ENCODE peak calls at places on chromosomes 13 and 19, in eight cellular contexts. J, F, U, B, D, W, Y and Z are unnamed samples.

GRCh38 chr13:75836441-75836840 is 200.3 kb downstream of the LMO7 start:
- DNase-seq in J (no peak), F (no peak), U (no peak), B (no peak), D (no peak), W (no peak), Y (no peak), Z (no peak)

GRCh38 chr13:36752673-36753072 is 66.3 kb upstream of the RFXAP start:
- DNase-seq in J (no peak), F (peak; percentile 10), U (no peak), B (no peak), D (no peak), W (no peak), Y (no peak), Z (no peak)

GRCh38 chr19:3613765-3614661 is 7.3 kb upstream of the TBXA2R start:
- DNase-seq in J (peak; percentile 9), F (no peak), U (no peak), B (no peak), D (no peak), W (no peak), Y (no peak), Z (no peak)

GRCh38 chr13:19864339-19865309 is 1.2 kb upstream of the ZMYM5 start:
- DNase-seq in J (peak; percentile 61), F (peak; percentile 58), U (peak; percentile 80), B (peak; percentile 53), D (peak; percentile 56), W (no peak), Y (peak; percentile 85), Z (peak; percentile 68)

GRCh38 chr13:29707876-29708543 is 112.5 kb upstream of the SLC7A1 start:
- DNase-seq in J (no peak), F (peak; percentile 52), U (peak; percentile 51), B (peak; percentile 33), D (no peak), W (no peak), Y (peak; percentile 54), Z (peak; percentile 62)

GRCh38 chr19:30755581-30755980 is 383.4 kb downstream of the ZNF536 start:
- DNase-seq in J (no peak), F (peak; percentile 3), U (no peak), B (no peak), D (no peak), W (no peak), Y (no peak), Z (no peak)

GRCh38 chr13:51453959-51454703 is 1.3 kb upstream of the INTS6 start:
- DNase-seq in J (peak; percentile 22), F (peak; percentile 23), U (no peak), B (peak; percentile 7), D (no peak), W (no peak), Y (peak; percentile 55), Z (peak; percentile 30)

GRCh38 chr13:75666646-75667351 is 30.7 kb downstream of the LMO7 start:
- DNase-seq in J (no peak), F (peak; percentile 90), U (peak; percentile 49), B (no peak), D (no peak), W (no peak), Y (no peak), Z (no peak)

GRCh38 chr13:46996316-46996715 is 99.5 kb upstream of the HTR2A start:
- DNase-seq in J (no peak), F (no peak), U (no peak), B (no peak), D (no peak), W (no peak), Y (no peak), Z (no peak)

GRCh38 chr19:1098177-1099051 is 3.2 kb upstream of the POLR2E start:
- DNase-seq in J (peak; percentile 17), F (no peak), U (no peak), B (no peak), D (no peak), W (no peak), Y (no peak), Z (no peak)

GRCh38 chr13:105817011-105817410 is 718.5 kb downstream of the EFNB2 start:
- DNase-seq in J (no peak), F (peak; percentile 15), U (no peak), B (no peak), D (no peak), W (no peak), Y (no peak), Z (no peak)

GRCh38 chr19:49331616-49332055 is 3.6 kb upstream of the CD37 start:
- DNase-seq in J (no peak), F (peak; percentile 51), U (peak; percentile 64), B (peak; percentile 54), D (no peak), W (no peak), Y (peak; percentile 91), Z (peak; percentile 80)

GRCh38 chr13:112726018-112726767 is 36.4 kb downstream of the ATP11A start:
- DNase-seq in J (no peak), F (no peak), U (no peak), B (no peak), D (no peak), W (no peak), Y (no peak), Z (no peak)

GRCh38 chr19:1503089-1503924 is 9.5 kb downstream of the ADAMTSL5 start:
- DNase-seq in J (peak; percentile 64), F (no peak), U (peak; percentile 49), B (peak; percentile 43), D (no peak), W (no peak), Y (peak; percentile 77), Z (peak; percentile 84)

GRCh38 chr13:110062077-110062776 is 244.7 kb downstream of the COL4A1 start:
- DNase-seq in J (peak; percentile 42), F (peak; percentile 63), U (no peak), B (no peak), D (no peak), W (no peak), Y (no peak), Z (no peak)

GRCh38 chr19:53506728-53507127 is 31.2 kb upstream of the ZNF331 start:
- DNase-seq in J (no peak), F (no peak), U (no peak), B (no peak), D (no peak), W (no peak), Y (no peak), Z (no peak)

GRCh38 chr13:93953856-93954255 is 525.6 kb downstream of the DCT start:
- DNase-seq in J (no peak), F (no peak), U (peak; percentile 46), B (no peak), D (no peak), W (no peak), Y (no peak), Z (no peak)

GRCh38 chr13:40549500-40550094 is 116.8 kb downstream of the FOXO1 start:
- DNase-seq in J (no peak), F (no peak), U (peak; percentile 51), B (no peak), D (no peak), W (no peak), Y (no peak), Z (no peak)

GRCh38 chr13:44403720-44404063 is 30.1 kb downstream of the SERP2 start:
- DNase-seq in J (no peak), F (no peak), U (no peak), B (no peak), D (no peak), W (no peak), Y (no peak), Z (no peak)

GRCh38 chr13:49412749-49413148 is 31.1 kb downstream of the CAB39L start:
- DNase-seq in J (no peak), F (no peak), U (no peak), B (no peak), D (no peak), W (no peak), Y (no peak), Z (no peak)

GRCh38 chr19:7540761-7541480 is 5.4 kb downstream of the PNPLA6 start:
- DNase-seq in J (no peak), F (peak; percentile 24), U (peak; percentile 27), B (no peak), D (no peak), W (no peak), Y (no peak), Z (no peak)

GRCh38 chr19:19321143-19321577 is 531 bp downstream of the MAU2 start:
- DNase-seq in J (no peak), F (peak; percentile 6), U (no peak), B (peak; percentile 12), D (no peak), W (no peak), Y (peak; percentile 44), Z (no peak)
- TF ChIP-seq CTCF in J (no peak), F (peak; percentile 3), U (no peak), B (no peak), D (no peak), W (no peak), Y (peak; percentile 8), Z (no peak)

GRCh38 chr19:2611483-2612464 is 90.7 kb downstream of the GNG7 start:
- DNase-seq in J (no peak), F (no peak), U (no peak), B (no peak), D (no peak), W (no peak), Y (peak; percentile 57), Z (no peak)
- TF ChIP-seq CTCF in J (no peak), F (peak; percentile 28), U (no peak), B (peak; percentile 10), D (no peak), W (no peak), Y (peak; percentile 76), Z (no peak)

DNA sequence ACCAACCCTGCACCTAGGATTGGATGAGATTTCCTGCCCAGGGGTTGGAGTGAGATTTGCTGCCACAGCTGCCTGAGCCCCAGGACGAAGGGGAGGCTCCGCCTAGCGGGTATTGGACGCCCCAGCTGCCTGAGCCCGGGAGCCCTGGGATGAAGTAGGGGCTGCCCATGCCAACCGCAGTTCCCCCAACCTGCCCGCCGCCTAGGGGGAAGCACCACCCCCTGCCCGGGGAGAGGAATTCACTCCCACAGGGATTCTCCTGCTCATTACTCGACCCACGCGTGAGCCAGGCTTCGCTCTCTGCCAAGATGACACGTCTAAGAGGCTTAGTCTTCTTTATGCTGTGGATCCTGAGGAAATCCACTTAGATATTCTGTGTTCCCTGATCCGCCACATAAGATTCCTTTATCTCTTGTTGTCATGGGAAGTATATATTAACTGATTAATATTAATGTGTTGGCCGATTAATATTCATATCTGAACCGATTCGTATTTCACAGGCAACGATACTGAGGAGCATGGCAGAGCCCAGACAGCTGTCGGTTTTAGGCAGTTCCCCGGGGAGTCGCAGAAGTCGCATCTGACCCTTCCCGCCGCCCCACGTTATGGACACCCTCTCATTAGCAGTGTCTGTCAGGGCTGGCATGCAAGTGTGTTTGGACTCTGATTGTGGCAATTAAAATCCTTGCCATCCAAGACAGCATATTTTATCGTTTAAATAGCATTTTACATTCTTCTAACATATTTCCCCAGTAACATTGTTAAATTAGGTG is 44.5 kb upstream of the KCTD15 start:
- DNase-seq in J (no peak), F (no peak), U (no peak), B (no peak), D (no peak), W (no peak), Y (no peak), Z (no peak)
- TF ChIP-seq CTCF in J (no peak), F (no peak), U (no peak), B (no peak), D (no peak), W (no peak), Y (no peak), Z (no peak)

DNA sequence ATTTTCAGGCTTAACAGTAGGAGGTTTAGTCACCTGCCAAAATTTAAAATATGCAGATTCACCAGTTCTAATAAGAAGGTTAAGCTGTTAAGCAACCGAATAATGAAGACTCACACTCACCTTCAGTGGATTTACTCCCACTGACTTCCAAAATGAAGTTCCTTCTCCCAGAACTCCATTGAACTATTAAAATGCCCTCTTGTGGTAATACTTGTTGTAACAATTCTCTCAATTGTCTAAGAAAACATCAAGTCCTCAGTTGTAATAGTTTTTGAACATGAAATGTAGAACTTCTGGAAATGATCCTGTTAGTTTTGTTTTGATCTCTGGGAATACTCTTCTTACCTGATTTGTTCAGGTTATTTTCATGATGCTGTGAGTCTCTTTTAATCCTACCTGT is 522.0 kb upstream of the ATXN8OS start:
- DNase-seq in J (no peak), F (no peak), U (no peak), B (no peak), D (no peak), W (no peak), Y (no peak), Z (no peak)
- TF ChIP-seq CTCF in J (no peak), F (peak; percentile 32), U (no peak), B (no peak), D (no peak), W (no peak), Y (peak; percentile 37), Z (peak; percentile 6)